ENCODE peak calls at places on chromosome 6, in nine cellular contexts. S is left ventricle myocardium inferior, M is T-helper 1 cell, E is GM13977, W is T-helper 17 cell, K is GM03348, Y is nephron progenitor cell, L is DMS53, P is NCI-H1048. A is an unnamed sample.

GRCh38 chr6:106318061-106318460 is 7.5 kb downstream of the ATG5 start:
- DNase-seq in S (no peak), M (no peak), E (no peak), W (no peak), K (no peak), Y (no peak), L (no peak), P (no peak), A (no peak)

GRCh38 chr6:29752451-29753308 is 29.4 kb downstream of the HLA-F start:
- DNase-seq in S (peak; percentile 91), M (peak; percentile 80), E (peak; percentile 85), W (peak; percentile 76), K (peak; percentile 90), Y (peak; percentile 88), L (peak; percentile 94), P (peak; percentile 68), A (peak; percentile 87)

GRCh38 chr6:150924808-150925654 is 59.5 kb downstream of the MTHFD1L start:
- DNase-seq in S (no peak), M (no peak), E (no peak), W (no peak), K (peak; percentile 60), Y (no peak), L (no peak), P (no peak), A (no peak)

GRCh38 chr6:782141-782540 is 89.2 kb upstream of the EXOC2 start:
- DNase-seq in S (no peak), M (no peak), E (no peak), W (no peak), K (no peak), Y (no peak), L (no peak), P (no peak), A (no peak)

GRCh38 chr6:170420791-170421776 is 114.5 kb downstream of the FAM120B start:
- DNase-seq in S (no peak), M (no peak), E (no peak), W (no peak), K (no peak), Y (no peak), L (no peak), P (no peak), A (no peak)

GRCh38 chr6:44569931-44570385 is 182.5 kb downstream of the CDC5L start:
- DNase-seq in S (peak; percentile 67), M (no peak), E (no peak), W (no peak), K (peak; percentile 80), Y (peak; percentile 9), L (no peak), P (no peak), A (no peak)

GRCh38 chr6:38110407-38111025 is 291.0 kb downstream of the ZFAND3 start:
- DNase-seq in S (no peak), M (no peak), E (no peak), W (no peak), K (peak; percentile 20), Y (no peak), L (peak; percentile 65), P (no peak), A (no peak)

GRCh38 chr6:16822529-16822928 is 61.3 kb upstream of the ATXN1 start:
- DNase-seq in S (no peak), M (no peak), E (no peak), W (no peak), K (no peak), Y (no peak), L (no peak), P (no peak), A (no peak)

A was measured in CD8-positive, alpha-beta memory T cell.